ENCODE peak calls at places on chromosomes 2 and 18, in nine cellular contexts. One of them, this sample, is unnamed.

GRCh38 chr2:35585972-35586371 is 769.6 kb upstream of the CRIM1 start:
- DNase-seq in psoas muscle: no peak
- DNase-seq in left lung: no peak
- DNase-seq in colonic mucosa: no peak
- DNase-seq in dorsolateral prefrontal cortex: no peak
- DNase-seq in right lobe of liver: no peak
- DNase-seq in HepG2: no peak
- DNase-seq in upper lobe of left lung: no peak
- DNase-seq in prostate gland: no peak
- DNase-seq in this sample: no peak

GRCh38 chr18:11752116-11752911 is 63.2 kb downstream of the GNAL start:
- DNase-seq in right lobe of liver: no peak
- DNase-seq in upper lobe of left lung: no peak
- DNase-seq in prostate gland: no peak
- DNase-seq in left lung: no peak
- DNase-seq in psoas muscle: no peak
- DNase-seq in colonic mucosa: no peak
- DNase-seq in dorsolateral prefrontal cortex: no peak
- DNase-seq in HepG2: no peak
- DNase-seq in this sample: peak; percentile 5

GRCh38 chr2:48328972-48329723 is 200.8 kb upstream of the STON1 start:
- DNase-seq in prostate gland: no peak
- DNase-seq in colonic mucosa: no peak
- DNase-seq in left lung: no peak
- DNase-seq in right lobe of liver: no peak
- DNase-seq in dorsolateral prefrontal cortex: no peak
- DNase-seq in HepG2: peak; percentile 45
- DNase-seq in upper lobe of left lung: no peak
- DNase-seq in psoas muscle: no peak
- DNase-seq in this sample: no peak

GRCh38 chr2:222933458-222933857 is 72.6 kb downstream of the ACSL3 start:
- DNase-seq in prostate gland: no peak
- DNase-seq in dorsolateral prefrontal cortex: no peak
- DNase-seq in right lobe of liver: no peak
- DNase-seq in upper lobe of left lung: no peak
- DNase-seq in HepG2: no peak
- DNase-seq in left lung: no peak
- DNase-seq in psoas muscle: no peak
- DNase-seq in colonic mucosa: no peak
- DNase-seq in this sample: no peak

GRCh38 chr2:111995148-111995547 is 59.9 kb upstream of the TMEM87B start:
- DNase-seq in colonic mucosa: peak; percentile 54
- DNase-seq in HepG2: peak; percentile 87
- DNase-seq in right lobe of liver: no peak
- DNase-seq in upper lobe of left lung: no peak
- DNase-seq in prostate gland: no peak
- DNase-seq in dorsolateral prefrontal cortex: no peak
- DNase-seq in psoas muscle: no peak
- DNase-seq in left lung: no peak
- DNase-seq in this sample: no peak

GRCh38 chr2:148730085-148730484 is 85.5 kb downstream of the EPC2 start:
- DNase-seq in prostate gland: no peak
- DNase-seq in dorsolateral prefrontal cortex: no peak
- DNase-seq in upper lobe of left lung: no peak
- DNase-seq in HepG2: no peak
- DNase-seq in psoas muscle: no peak
- DNase-seq in colonic mucosa: no peak
- DNase-seq in right lobe of liver: no peak
- DNase-seq in left lung: no peak
- DNase-seq in this sample: no peak

GRCh38 chr2:148577845-148578492 is 66.6 kb upstream of the EPC2 start:
- DNase-seq in dorsolateral prefrontal cortex: no peak
- DNase-seq in upper lobe of left lung: no peak
- DNase-seq in prostate gland: no peak
- DNase-seq in left lung: no peak
- DNase-seq in psoas muscle: no peak
- DNase-seq in HepG2: no peak
- DNase-seq in right lobe of liver: no peak
- DNase-seq in colonic mucosa: no peak
- DNase-seq in this sample: no peak

GRCh38 chr2:19362094-19362649 is 3.7 kb upstream of the OSR1 start:
- DNase-seq in prostate gland: no peak
- DNase-seq in dorsolateral prefrontal cortex: no peak
- DNase-seq in colonic mucosa: no peak
- DNase-seq in HepG2: no peak
- DNase-seq in psoas muscle: peak; percentile 18
- DNase-seq in right lobe of liver: no peak
- DNase-seq in left lung: no peak
- DNase-seq in upper lobe of left lung: no peak
- DNase-seq in this sample: no peak

GRCh38 chr2:158034198-158034831 is 67.4 kb upstream of the UPP2 start:
- DNase-seq in dorsolateral prefrontal cortex: no peak
- DNase-seq in right lobe of liver: no peak
- DNase-seq in left lung: no peak
- DNase-seq in HepG2: peak; percentile 74
- DNase-seq in psoas muscle: no peak
- DNase-seq in prostate gland: peak; percentile 51
- DNase-seq in upper lobe of left lung: peak; percentile 43
- DNase-seq in colonic mucosa: peak; percentile 68
- DNase-seq in this sample: no peak

GRCh38 chr2:240799183-240799740 is 20.8 kb downstream of the KIF1A start:
- DNase-seq in colonic mucosa: no peak
- DNase-seq in upper lobe of left lung: no peak
- DNase-seq in left lung: no peak
- DNase-seq in prostate gland: no peak
- DNase-seq in right lobe of liver: peak; percentile 8
- DNase-seq in psoas muscle: no peak
- DNase-seq in dorsolateral prefrontal cortex: peak; percentile 15
- DNase-seq in HepG2: no peak
- DNase-seq in this sample: no peak

GRCh38 chr2:2033691-2034090 is 289.4 kb upstream of the PXDN start:
- DNase-seq in colonic mucosa: no peak
- DNase-seq in prostate gland: no peak
- DNase-seq in upper lobe of left lung: no peak
- DNase-seq in HepG2: no peak
- DNase-seq in dorsolateral prefrontal cortex: no peak
- DNase-seq in psoas muscle: no peak
- DNase-seq in left lung: no peak
- DNase-seq in right lobe of liver: no peak
- DNase-seq in this sample: no peak

GRCh38 chr2:146853741-146854444 is 990.9 kb upstream of the ACVR2A start:
- DNase-seq in left lung: no peak
- DNase-seq in right lobe of liver: no peak
- DNase-seq in HepG2: no peak
- DNase-seq in dorsolateral prefrontal cortex: no peak
- DNase-seq in psoas muscle: no peak
- DNase-seq in colonic mucosa: no peak
- DNase-seq in prostate gland: no peak
- DNase-seq in upper lobe of left lung: no peak
- DNase-seq in this sample: peak; percentile 13

GRCh38 chr2:231163011-231163410 is 35.4 kb upstream of the ARMC9 start:
- DNase-seq in upper lobe of left lung: no peak
- DNase-seq in left lung: no peak
- DNase-seq in prostate gland: no peak
- DNase-seq in psoas muscle: no peak
- DNase-seq in dorsolateral prefrontal cortex: no peak
- DNase-seq in HepG2: no peak
- DNase-seq in colonic mucosa: no peak
- DNase-seq in right lobe of liver: no peak
- DNase-seq in this sample: no peak

GRCh38 chr2:37645363-37645762 is 26.1 kb downstream of the CDC42EP3 start:
- DNase-seq in colonic mucosa: no peak
- DNase-seq in psoas muscle: no peak
- DNase-seq in left lung: no peak
- DNase-seq in HepG2: no peak
- DNase-seq in right lobe of liver: no peak
- DNase-seq in upper lobe of left lung: no peak
- DNase-seq in prostate gland: no peak
- DNase-seq in dorsolateral prefrontal cortex: no peak
- DNase-seq in this sample: no peak

GRCh38 chr2:98915751-98916358 is 20.2 kb downstream of the CRACDL start:
- DNase-seq in prostate gland: no peak
- DNase-seq in upper lobe of left lung: no peak
- DNase-seq in left lung: no peak
- DNase-seq in HepG2: no peak
- DNase-seq in dorsolateral prefrontal cortex: no peak
- DNase-seq in right lobe of liver: no peak
- DNase-seq in colonic mucosa: no peak
- DNase-seq in psoas muscle: no peak
- DNase-seq in this sample: no peak

GRCh38 chr2:128261245-128262128 is 57.2 kb downstream of the HS6ST1 start:
- DNase-seq in psoas muscle: peak; percentile 41
- DNase-seq in dorsolateral prefrontal cortex: no peak
- DNase-seq in prostate gland: no peak
- DNase-seq in left lung: no peak
- DNase-seq in right lobe of liver: no peak
- DNase-seq in HepG2: no peak
- DNase-seq in upper lobe of left lung: no peak
- DNase-seq in colonic mucosa: no peak
- DNase-seq in this sample: no peak

DNA sequence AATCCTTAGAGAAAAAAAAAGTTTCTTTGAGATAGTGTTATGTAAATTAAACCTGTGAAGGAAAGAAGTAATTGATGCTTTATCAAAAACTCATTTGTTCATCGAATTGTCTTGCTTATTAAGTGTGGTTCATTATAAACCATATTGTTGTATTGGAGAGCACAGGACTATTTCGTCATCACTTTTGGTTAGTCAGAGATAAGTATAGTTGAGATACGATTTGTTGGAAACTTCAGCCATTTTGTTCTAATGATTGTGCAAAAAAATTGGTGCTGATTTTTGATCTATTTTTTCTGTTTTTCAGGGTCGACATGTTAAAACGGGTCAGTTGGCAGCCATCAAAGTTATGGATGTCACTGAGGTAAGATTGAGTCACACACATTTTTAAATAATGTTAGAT is 92.9 kb downstream of the MAP4K4 start:
- DNase-seq in upper lobe of left lung: no peak
- DNase-seq in psoas muscle: no peak
- DNase-seq in HepG2: no peak
- DNase-seq in dorsolateral prefrontal cortex: no peak
- DNase-seq in prostate gland: no peak
- DNase-seq in right lobe of liver: no peak
- DNase-seq in colonic mucosa: no peak
- DNase-seq in left lung: no peak
- DNase-seq in this sample: no peak
- H3K4me3 ChIP-seq in upper lobe of left lung: no peak overlapping the region
- H3K4me3 ChIP-seq in psoas muscle: no peak overlapping the region
- H3K4me3 ChIP-seq in HepG2: no peak overlapping the region
- H3K4me3 ChIP-seq in dorsolateral prefrontal cortex: no peak overlapping the region
- H3K4me3 ChIP-seq in prostate gland: no peak overlapping the region
- H3K4me3 ChIP-seq in right lobe of liver: no peak overlapping the region
- H3K4me3 ChIP-seq in colonic mucosa: no peak overlapping the region
- H3K4me3 ChIP-seq in left lung: no peak overlapping the region
- H3K4me3 ChIP-seq in this sample: no peak overlapping the region

DNA sequence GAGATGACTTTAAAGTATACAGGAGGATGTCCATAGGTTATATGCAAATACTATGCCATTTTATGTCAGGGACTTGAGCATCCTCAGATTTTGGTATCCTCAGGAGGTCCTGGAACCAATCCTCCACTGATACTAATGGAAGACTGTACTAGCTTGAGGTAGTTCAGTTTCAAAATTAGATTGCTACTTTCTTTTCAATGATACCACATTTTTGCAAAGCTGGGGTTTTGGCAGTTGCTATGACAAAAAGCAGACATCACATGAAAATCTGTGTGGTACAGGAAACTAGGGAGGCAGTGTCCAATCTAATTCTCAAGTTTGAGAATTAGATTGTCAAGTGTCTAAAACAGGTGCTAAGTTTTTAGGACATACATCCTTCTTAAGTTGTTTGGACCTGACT is 14.2 kb downstream of the EHBP1 start:
- DNase-seq in right lobe of liver: no peak
- DNase-seq in psoas muscle: no peak
- DNase-seq in left lung: no peak
- DNase-seq in upper lobe of left lung: no peak
- DNase-seq in colonic mucosa: no peak
- DNase-seq in prostate gland: no peak
- DNase-seq in dorsolateral prefrontal cortex: no peak
- DNase-seq in HepG2: no peak
- DNase-seq in this sample: no peak
- H3K4me3 ChIP-seq in right lobe of liver: no peak overlapping the region
- H3K4me3 ChIP-seq in psoas muscle: no peak overlapping the region
- H3K4me3 ChIP-seq in left lung: no peak overlapping the region
- H3K4me3 ChIP-seq in upper lobe of left lung: no peak overlapping the region
- H3K4me3 ChIP-seq in colonic mucosa: no peak overlapping the region
- H3K4me3 ChIP-seq in prostate gland: no peak overlapping the region
- H3K4me3 ChIP-seq in dorsolateral prefrontal cortex: no peak overlapping the region
- H3K4me3 ChIP-seq in HepG2: no peak overlapping the region
- H3K4me3 ChIP-seq in this sample: no peak overlapping the region

GRCh38 chr2:195560209-195560907 is 96.7 kb upstream of the SLC39A10 start:
- DNase-seq in colonic mucosa: peak; percentile 59
- DNase-seq in upper lobe of left lung: no peak
- DNase-seq in dorsolateral prefrontal cortex: no peak
- DNase-seq in left lung: no peak
- DNase-seq in psoas muscle: no peak
- DNase-seq in prostate gland: peak; percentile 32
- DNase-seq in HepG2: no peak
- DNase-seq in right lobe of liver: no peak
- DNase-seq in this sample: no peak
- H3K4me3 ChIP-seq in colonic mucosa: no peak overlapping the region
- H3K4me3 ChIP-seq in upper lobe of left lung: no peak overlapping the region
- H3K4me3 ChIP-seq in dorsolateral prefrontal cortex: no peak overlapping the region
- H3K4me3 ChIP-seq in left lung: no peak overlapping the region
- H3K4me3 ChIP-seq in psoas muscle: no peak overlapping the region
- H3K4me3 ChIP-seq in prostate gland: no peak overlapping the region
- H3K4me3 ChIP-seq in HepG2: no peak overlapping the region
- H3K4me3 ChIP-seq in right lobe of liver: no peak overlapping the region
- H3K4me3 ChIP-seq in this sample: no peak overlapping the region

GRCh38 chr2:42568431-42569115 is at the start of gene MTA3:
- DNase-seq in dorsolateral prefrontal cortex: peak; percentile 48
- DNase-seq in colonic mucosa: peak; percentile 62
- DNase-seq in prostate gland: peak; percentile 49
- DNase-seq in upper lobe of left lung: peak; percentile 58
- DNase-seq in HepG2: peak; percentile 27
- DNase-seq in right lobe of liver: peak; percentile 66
- DNase-seq in psoas muscle: peak; percentile 79
- DNase-seq in left lung: peak; percentile 91
- DNase-seq in this sample: no peak

GRCh38 chr2:42567389-42567788 is 1.0 kb upstream of the MTA3 start:
- DNase-seq in right lobe of liver: no peak
- DNase-seq in psoas muscle: no peak
- DNase-seq in upper lobe of left lung: no peak
- DNase-seq in dorsolateral prefrontal cortex: no peak
- DNase-seq in HepG2: no peak
- DNase-seq in prostate gland: no peak
- DNase-seq in colonic mucosa: no peak
- DNase-seq in left lung: no peak
- DNase-seq in this sample: peak; percentile 26

GRCh38 chr2:42567806-42568429 is 514 bp upstream of the MTA3 start:
- DNase-seq in upper lobe of left lung: peak; percentile 44
- DNase-seq in left lung: no peak
- DNase-seq in dorsolateral prefrontal cortex: peak; percentile 36
- DNase-seq in prostate gland: peak; percentile 23
- DNase-seq in HepG2: peak; percentile 40
- DNase-seq in colonic mucosa: peak; percentile 64
- DNase-seq in psoas muscle: peak; percentile 57
- DNase-seq in right lobe of liver: peak; percentile 22
- DNase-seq in this sample: no peak

GRCh38 chr2:42569116-42569711 is 782 bp downstream of the MTA3 start:
- DNase-seq in HepG2: peak; percentile 38
- DNase-seq in upper lobe of left lung: no peak
- DNase-seq in left lung: no peak
- DNase-seq in dorsolateral prefrontal cortex: no peak
- DNase-seq in prostate gland: peak; percentile 12
- DNase-seq in colonic mucosa: peak; percentile 45
- DNase-seq in psoas muscle: peak; percentile 55
- DNase-seq in right lobe of liver: no peak
- DNase-seq in this sample: no peak

GRCh38 chr2:42569883-42570282 is 1.5 kb downstream of the MTA3 start:
- DNase-seq in dorsolateral prefrontal cortex: no peak
- DNase-seq in upper lobe of left lung: no peak
- DNase-seq in HepG2: no peak
- DNase-seq in prostate gland: no peak
- DNase-seq in psoas muscle: no peak
- DNase-seq in colonic mucosa: no peak
- DNase-seq in right lobe of liver: no peak
- DNase-seq in left lung: no peak
- DNase-seq in this sample: no peak
- H3K4me3 ChIP-seq in dorsolateral prefrontal cortex: peak overlapping the region; percentile 90
- H3K4me3 ChIP-seq in upper lobe of left lung: no peak overlapping the region
- H3K4me3 ChIP-seq in HepG2: peak overlapping the region; percentile 75
- H3K4me3 ChIP-seq in prostate gland: no peak overlapping the region
- H3K4me3 ChIP-seq in psoas muscle: peak overlapping the region; percentile 93
- H3K4me3 ChIP-seq in colonic mucosa: peak overlapping the region; percentile 80
- H3K4me3 ChIP-seq in right lobe of liver: no peak overlapping the region
- H3K4me3 ChIP-seq in left lung: peak overlapping the region; percentile 81
- H3K4me3 ChIP-seq in this sample: peak overlapping the region; percentile 78